ENCODE peak calls at places on chromosomes 1 and 21, in eight cellular contexts. V is left ventricle myocardium inferior, N is sigmoid colon, U is vagina, Z is PC-3, J is cardiac muscle cell, G is WERI-Rb-1, C is Panc1. O is an unnamed sample.

GRCh38 chr1:85182700-85183099 is 18.1 kb downstream of the SYDE2 start:
- DNase-seq in Z (no peak), N (no peak), C (no peak), G (no peak), U (no peak), J (no peak), V (no peak), O (no peak)

GRCh38 chr1:153348511-153349362 is at the start of gene PGLYRP4:
- DNase-seq in V (no peak), Z (peak; percentile 31), C (no peak), U (peak; percentile 79), G (peak; percentile 55), N (no peak), J (no peak), O (no peak)

GRCh38 chr1:97943354-97943753 is 22.5 kb upstream of the DPYD start:
- DNase-seq in N (no peak), G (no peak), Z (no peak), J (no peak), C (no peak), U (no peak), V (no peak), O (no peak)

GRCh38 chr1:205241366-205242030 is 13.8 kb downstream of the TMCC2 start:
- DNase-seq in V (no peak), U (no peak), Z (no peak), G (no peak), C (no peak), N (no peak), J (no peak), O (no peak)

GRCh38 chr1:167332503-167332902 is 111.8 kb downstream of the POU2F1 start:
- DNase-seq in N (no peak), G (no peak), V (no peak), U (no peak), Z (peak; percentile 51), C (no peak), J (no peak), O (no peak)

GRCh38 chr1:223515416-223515815 is 122.2 kb downstream of the CCDC185 start:
- DNase-seq in N (no peak), G (no peak), V (no peak), U (no peak), C (no peak), Z (no peak), J (no peak), O (no peak)

GRCh38 chr1:84365225-84366221 is 32.8 kb upstream of the DNASE2B start:
- DNase-seq in N (no peak), U (no peak), V (no peak), Z (peak; percentile 99), G (no peak), J (no peak), C (peak; percentile 95), O (peak; percentile 53)

GRCh38 chr1:201758508-201759050 is 70.4 kb upstream of the IPO9 start:
- DNase-seq in Z (no peak), G (no peak), J (no peak), V (no peak), U (no peak), N (no peak), C (no peak), O (no peak)

GRCh38 chr1:173862769-173863223 is 5.0 kb downstream of the GAS5 start:
- DNase-seq in V (no peak), U (no peak), J (no peak), N (no peak), G (no peak), C (no peak), Z (no peak), O (no peak)

GRCh38 chr1:94924967-94925366 is 1.9 kb downstream of the CNN3 start:
- DNase-seq in Z (peak; percentile 56), G (no peak), C (no peak), U (no peak), N (no peak), V (no peak), J (peak; percentile 27), O (no peak)

GRCh38 chr21:44854664-44855446 is 18.6 kb downstream of the PTTG1IP start:
- DNase-seq in V (no peak), G (no peak), N (no peak), J (no peak), U (no peak), Z (no peak), C (no peak), O (no peak)

GRCh38 chr1:2314297-2314802 is 77.0 kb downstream of the MORN1 start:
- DNase-seq in N (peak; percentile 86), J (peak; percentile 92), U (no peak), V (peak; percentile 72), Z (peak; percentile 59), C (no peak), G (peak; percentile 66), O (no peak)

GRCh38 chr1:90391116-90391515 is 326.0 kb downstream of the BARHL2 start:
- DNase-seq in C (no peak), J (no peak), G (no peak), V (no peak), Z (peak; percentile 14), U (no peak), N (no peak), O (no peak)

GRCh38 chr1:65021792-65022191 is 55.4 kb upstream of the JAK1 start:
- DNase-seq in U (no peak), N (no peak), G (no peak), J (no peak), V (no peak), C (no peak), Z (no peak), O (no peak)

GRCh38 chr1:65027699-65028358 is 61.5 kb upstream of the JAK1 start:
- DNase-seq in J (no peak), N (peak; percentile 79), Z (peak; percentile 52), C (no peak), U (no peak), V (peak; percentile 75), G (no peak), O (peak; percentile 14)

GRCh38 chr1:65022264-65022663 is 55.9 kb upstream of the JAK1 start:
- DNase-seq in J (no peak), Z (no peak), U (no peak), G (no peak), C (no peak), N (no peak), V (no peak), O (no peak)

GRCh38 chr1:65026235-65026634 is 59.9 kb upstream of the JAK1 start:
- DNase-seq in G (no peak), Z (no peak), U (no peak), C (no peak), N (no peak), J (no peak), V (no peak), O (no peak)

GRCh38 chr1:65025794-65026193 is 59.4 kb upstream of the JAK1 start:
- DNase-seq in U (no peak), C (no peak), J (no peak), Z (no peak), N (no peak), V (no peak), G (no peak), O (no peak)
- H3K27ac ChIP-seq in U (no peak overlapping the region), C (no peak overlapping the region), J (no peak overlapping the region), Z (no peak overlapping the region), N (no peak overlapping the region), V (no peak overlapping the region), G (no peak overlapping the region), O (no peak overlapping the region)

DNA sequence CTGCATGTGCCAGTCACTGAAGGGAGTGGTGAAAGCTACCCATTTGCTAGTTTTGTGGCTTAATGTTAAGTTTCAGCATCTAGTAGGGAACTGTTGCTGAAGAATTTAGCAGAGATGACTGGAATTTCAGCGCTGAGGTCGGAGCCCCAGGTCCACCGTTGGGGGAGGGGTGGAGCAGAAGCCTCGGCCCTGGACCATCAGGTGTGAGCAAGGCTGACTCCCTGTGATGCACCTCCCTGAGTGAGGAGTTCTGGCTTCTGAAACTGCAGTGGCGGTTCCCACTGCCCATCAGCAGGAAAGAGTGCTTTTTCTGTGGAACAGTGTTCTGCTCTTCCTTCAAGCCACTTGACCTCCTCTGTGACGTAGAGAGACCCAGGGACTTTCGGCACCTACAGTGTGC is 1.3 kb downstream of the NOS1AP start:
- DNase-seq in G (peak; percentile 35), Z (peak; percentile 35), U (no peak), C (no peak), N (no peak), J (peak; percentile 32), V (no peak), O (no peak)
- H3K27ac ChIP-seq in G (no peak overlapping the region), Z (no peak overlapping the region), U (no peak overlapping the region), C (peak overlapping the region; percentile 95), N (no peak overlapping the region), J (no peak overlapping the region), V (no peak overlapping the region), O (no peak overlapping the region)

GRCh38 chr1:183270541-183271141 is 84.6 kb downstream of the LAMC2 start:
- DNase-seq in Z (peak; percentile 23), N (no peak), G (no peak), U (no peak), J (no peak), V (peak; percentile 56), C (no peak), O (no peak)

GRCh38 chr1:183272390-183272801 is 86.3 kb downstream of the LAMC2 start:
- DNase-seq in V (no peak), Z (peak; percentile 79), J (no peak), C (no peak), G (no peak), U (no peak), N (no peak), O (no peak)

GRCh38 chr1:183264132-183264531 is 78.1 kb downstream of the LAMC2 start:
- DNase-seq in V (no peak), J (no peak), G (no peak), N (no peak), U (no peak), C (no peak), Z (no peak), O (no peak)

GRCh38 chr1:183262628-183263220 is 76.7 kb downstream of the LAMC2 start:
- DNase-seq in U (no peak), Z (no peak), V (no peak), J (no peak), N (no peak), C (no peak), G (no peak), O (no peak)

GRCh38 chr1:183267646-183268431 is 81.8 kb downstream of the LAMC2 start:
- DNase-seq in C (no peak), G (no peak), J (no peak), Z (peak; percentile 61), V (no peak), U (peak; percentile 95), N (no peak), O (peak; percentile 94)
- H3K27ac ChIP-seq in C (no peak overlapping the region), G (no peak overlapping the region), J (no peak overlapping the region), Z (peak overlapping the region; percentile 51), V (peak overlapping the region; percentile 66), U (peak overlapping the region; percentile 62), N (peak overlapping the region; percentile 34), O (peak overlapping the region; percentile 98)

GRCh38 chr1:154595621-154596020 is 12.4 kb downstream of the ADAR start:
- DNase-seq in C (no peak), V (no peak), U (no peak), G (no peak), Z (peak; percentile 78), J (no peak), N (no peak), O (peak; percentile 36)

GRCh38 chr1:154603317-154603716 is 4.7 kb downstream of the ADAR start:
- DNase-seq in N (no peak), V (no peak), J (no peak), U (no peak), Z (no peak), C (no peak), G (no peak), O (no peak)

GRCh38 chr1:154599658-154600057 is 8.3 kb downstream of the ADAR start:
- DNase-seq in N (no peak), C (no peak), J (peak; percentile 20), U (no peak), Z (no peak), V (no peak), G (peak; percentile 84), O (no peak)

GRCh38 chr1:154594811-154595210 is 13.2 kb downstream of the ADAR start:
- DNase-seq in J (no peak), N (no peak), U (no peak), Z (no peak), G (no peak), V (no peak), C (no peak), O (no peak)

GRCh38 chr1:154598871-154599635 is 8.9 kb downstream of the ADAR start:
- DNase-seq in J (no peak), C (no peak), G (no peak), U (no peak), V (no peak), N (no peak), Z (no peak), O (no peak)
- H3K27ac ChIP-seq in J (peak overlapping the region; percentile 64), C (no peak overlapping the region), G (peak overlapping the region; percentile 59), U (no peak overlapping the region), V (peak overlapping the region; percentile 68), N (no peak overlapping the region), Z (no peak overlapping the region), O (no peak overlapping the region)